ENCODE peak calls at places on chromosome 14, in five cellular contexts. F is ELR; I is activated naive CD8-positive, alpha-beta T cell treated with anti-CD3 and anti-CD28 coated beads, Interleukin-2, amount 50 U/mL, for 24 hours; G is T follicular helper cell; A is GOT3. U is an unnamed sample.

GRCh38 chr14:74394549-74394948 is 31.5 kb downstream of the SYNDIG1L start:
- DNase-seq in G (no peak), A (no peak), F (no peak), I (no peak), U (no peak)

GRCh38 chr14:94850332-94851211 is 80.7 kb upstream of the GSC start:
- DNase-seq in G (no peak), I (no peak), A (no peak), F (no peak), U (no peak)

GRCh38 chr14:103273145-103273846 is 60.7 kb upstream of the EIF5 start:
- DNase-seq in F (no peak), G (no peak), A (no peak), I (no peak), U (no peak)

GRCh38 chr14:91277546-91278382 is 33.3 kb upstream of the GPR68 start:
- DNase-seq in I (no peak), A (no peak), G (no peak), F (no peak), U (no peak)

GRCh38 chr14:80434574-80435321 is 223.4 kb upstream of the DIO2 start:
- DNase-seq in G (no peak), A (no peak), F (peak; percentile 69), I (no peak), U (no peak)

GRCh38 chr14:76181546-76181945 is 29.8 kb downstream of the GPATCH2L start:
- DNase-seq in F (peak; percentile 39), I (no peak), A (no peak), G (no peak), U (no peak)

GRCh38 chr14:99234982-99235491 is 37.0 kb downstream of the BCL11B start:
- DNase-seq in A (no peak), I (peak; percentile 77), F (no peak), G (peak; percentile 87), U (peak; percentile 62)

GRCh38 chr14:105067140-105067968 is 2.1 kb upstream of the GPR132 start:
- DNase-seq in G (peak; percentile 43), F (peak; percentile 83), I (peak; percentile 74), A (no peak), U (peak; percentile 49)

GRCh38 chr14:45651906-45652305 is 398.9 kb upstream of the MIS18BP1 start:
- DNase-seq in A (no peak), F (peak; percentile 15), I (no peak), G (no peak), U (no peak)

U was measured in T-helper 17 cell.